ENCODE peak calls at places on chromosome 3, in five cellular contexts. V is prostate gland, S is esophagus muscularis mucosa, Q is stomach, U is spleen. I is an unnamed sample.
A peak's percentile ranks its signal among the peaks of the same experiment; 100 is the strongest.

GRCh38 chr3:40452057-40452456 is 5.1 kb upstream of the RPL14 start:
- DNase-seq in V (no peak), S (no peak), Q (no peak), U (no peak), I (no peak)

GRCh38 chr3:43872901-43873300 is 182.2 kb downstream of the ABHD5 start:
- DNase-seq in V (no peak), S (peak; percentile 66), Q (no peak), U (no peak), I (peak; percentile 58)

GRCh38 chr3:40827942-40828688 is 303.4 kb downstream of the ZNF621 start:
- DNase-seq in V (no peak), S (no peak), Q (no peak), U (no peak), I (no peak)

GRCh38 chr3:126671521-126671920 is 16.6 kb upstream of the TXNRD3 start:
- DNase-seq in V (no peak), S (no peak), Q (no peak), U (no peak), I (no peak)

GRCh38 chr3:160098261-160098908 is 109.8 kb downstream of the IL12A start:
- DNase-seq in V (no peak), S (no peak), Q (no peak), U (no peak), I (no peak)

GRCh38 chr3:122012821-122013220 is 9.2 kb downstream of the ILDR1 start:
- DNase-seq in V (no peak), S (peak; percentile 14), Q (no peak), U (no peak), I (no peak)

GRCh38 chr3:153628591-153628990 is 466.6 kb downstream of the RAP2B start:
- DNase-seq in V (no peak), S (no peak), Q (no peak), U (no peak), I (no peak)

GRCh38 chr3:49554639-49555265 is 475 bp downstream of the BSN start:
- DNase-seq in V (peak; percentile 22), S (no peak), Q (peak; percentile 65), U (peak; percentile 88), I (no peak)

GRCh38 chr3:29331830-29332637 is 51.2 kb downstream of the RBMS3 start:
- DNase-seq in V (peak; percentile 11), S (no peak), Q (no peak), U (no peak), I (no peak)

GRCh38 chr3:112117826-112118571 is 15.0 kb downstream of the GCSAM start:
- DNase-seq in V (no peak), S (peak; percentile 89), Q (no peak), U (peak; percentile 80), I (no peak)

GRCh38 chr3:128426128-128426921 is 40.4 kb downstream of the DNAJB8 start:
- DNase-seq in V (no peak), S (no peak), Q (peak; percentile 61), U (peak; percentile 92), I (no peak)

GRCh38 chr3:15430624-15431023 is 3.2 kb downstream of the EAF1 start:
- DNase-seq in V (no peak), S (no peak), Q (no peak), U (no peak), I (no peak)

GRCh38 chr3:111929484-111929883 is 49.3 kb upstream of the ABHD10 start:
- DNase-seq in V (no peak), S (no peak), Q (no peak), U (no peak), I (no peak)

GRCh38 chr3:110178965-110179364 is 841.6 kb upstream of the DPPA4 start:
- DNase-seq in V (no peak), S (no peak), Q (no peak), U (no peak), I (no peak)

GRCh38 chr3:46646700-46647099 is 34.4 kb downstream of the FAM240A start:
- DNase-seq in V (no peak), S (no peak), Q (no peak), U (no peak), I (no peak)

GRCh38 chr3:136141891-136142290 is 54.2 kb downstream of the MSL2 start:
- DNase-seq in V (no peak), S (no peak), Q (no peak), U (no peak), I (no peak)

GRCh38 chr3:159877924-159878323 is 110.7 kb upstream of the IL12A start:
- DNase-seq in V (no peak), S (no peak), Q (no peak), U (no peak), I (no peak)

GRCh38 chr3:47802734-47803477 is at the start of gene DHX30:
- DNase-seq in V (peak; percentile 89), S (peak; percentile 97), Q (peak; percentile 89), U (peak; percentile 97), I (no peak)

GRCh38 chr3:5653426-5653825 is 465.9 kb downstream of the EDEM1 start:
- DNase-seq in V (no peak), S (no peak), Q (no peak), U (no peak), I (no peak)

GRCh38 chr3:43549626-43550025 is 72.2 kb downstream of the ANO10 start:
- DNase-seq in V (no peak), S (no peak), Q (no peak), U (no peak), I (no peak)

GRCh38 chr3:119304201-119304713 is 10.1 kb downstream of the ARHGAP31 start:
- DNase-seq in V (no peak), S (peak; percentile 19), Q (no peak), U (no peak), I (no peak)

GRCh38 chr3:195914648-195915473 is 6.5 kb upstream of the TNK2 start:
- DNase-seq in V (peak; percentile 96), S (peak; percentile 98), Q (peak; percentile 95), U (peak; percentile 97), I (peak; percentile 98)

GRCh38 chr3:31947671-31948091 is 33.4 kb downstream of the OSBPL10 start:
- DNase-seq in V (no peak), S (peak; percentile 74), Q (peak; percentile 32), U (no peak), I (no peak)

GRCh38 chr3:195732951-195733350 is 12.2 kb downstream of the MUC20 start:
- DNase-seq in V (no peak), S (no peak), Q (no peak), U (no peak), I (no peak)

GRCh38 chr3:10189557-10190374 is 25.0 kb downstream of the IRAK2 start:
- DNase-seq in V (peak; percentile 94), S (peak; percentile 97), Q (peak; percentile 89), U (peak; percentile 92), I (peak; percentile 95)
- TF ChIP-seq POLR2A in V (no peak), S (no peak), Q (no peak), U (no peak), I (no peak)

DNA sequence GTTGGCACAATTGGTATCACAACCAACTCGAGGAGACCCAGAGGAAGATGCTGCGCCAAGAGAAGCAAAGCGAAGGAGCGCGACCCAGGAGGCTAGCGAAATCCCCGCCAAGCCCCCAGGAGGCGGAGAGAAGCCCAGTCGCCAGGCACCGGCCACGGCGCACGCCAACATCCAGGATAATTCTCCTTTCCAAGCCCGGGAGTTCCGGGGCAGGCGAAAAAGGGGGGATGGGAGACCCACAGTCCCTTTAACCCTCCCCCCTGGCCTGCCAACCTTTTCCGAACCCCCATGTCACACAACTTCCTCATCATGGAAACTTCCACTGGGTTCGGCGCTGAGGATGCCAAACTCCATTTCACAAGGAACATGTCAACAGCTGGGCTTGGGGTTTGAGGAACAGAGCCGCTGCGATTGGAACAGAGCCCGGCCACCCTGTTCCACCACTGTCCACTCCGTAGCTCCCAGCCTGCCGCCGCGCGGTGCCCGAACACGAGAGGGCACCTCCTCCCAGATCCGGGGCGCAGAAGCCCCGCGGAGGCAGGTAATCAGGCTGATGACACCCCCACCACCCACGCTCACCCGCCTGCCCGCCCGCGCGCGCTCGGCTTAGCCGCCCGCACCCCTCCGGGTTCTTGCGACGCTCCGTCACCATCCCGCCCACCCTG is 567 bp downstream of the THRB start:
- DNase-seq in V (peak; percentile 72), S (no peak), Q (peak; percentile 80), U (peak; percentile 88), I (no peak)
- TF ChIP-seq POLR2AphosphoS5 in V (peak; percentile 24), S (no peak), Q (no peak), U (peak; percentile 31), I (no peak)

GRCh38 chr3:150081084-150081483 is 110.4 kb upstream of the PFN2 start:
- DNase-seq in V (no peak), S (no peak), Q (no peak), U (no peak), I (no peak)

GRCh38 chr3:150084128-150084527 is 113.4 kb upstream of the PFN2 start:
- DNase-seq in V (no peak), S (no peak), Q (no peak), U (no peak), I (no peak)

GRCh38 chr3:150083653-150084037 is 113.0 kb upstream of the PFN2 start:
- DNase-seq in V (no peak), S (peak; percentile 72), Q (no peak), U (no peak), I (no peak)

GRCh38 chr3:150080058-150080730 is 109.5 kb upstream of the PFN2 start:
- DNase-seq in V (no peak), S (peak; percentile 29), Q (no peak), U (no peak), I (no peak)

GRCh38 chr3:150082898-150083652 is 112.4 kb upstream of the PFN2 start:
- DNase-seq in V (no peak), S (peak; percentile 64), Q (no peak), U (no peak), I (no peak)
- H3K27ac ChIP-seq in V (no peak overlapping the region), S (peak overlapping the region; percentile 20), Q (no peak overlapping the region), U (no peak overlapping the region), I (no peak overlapping the region)

DNA sequence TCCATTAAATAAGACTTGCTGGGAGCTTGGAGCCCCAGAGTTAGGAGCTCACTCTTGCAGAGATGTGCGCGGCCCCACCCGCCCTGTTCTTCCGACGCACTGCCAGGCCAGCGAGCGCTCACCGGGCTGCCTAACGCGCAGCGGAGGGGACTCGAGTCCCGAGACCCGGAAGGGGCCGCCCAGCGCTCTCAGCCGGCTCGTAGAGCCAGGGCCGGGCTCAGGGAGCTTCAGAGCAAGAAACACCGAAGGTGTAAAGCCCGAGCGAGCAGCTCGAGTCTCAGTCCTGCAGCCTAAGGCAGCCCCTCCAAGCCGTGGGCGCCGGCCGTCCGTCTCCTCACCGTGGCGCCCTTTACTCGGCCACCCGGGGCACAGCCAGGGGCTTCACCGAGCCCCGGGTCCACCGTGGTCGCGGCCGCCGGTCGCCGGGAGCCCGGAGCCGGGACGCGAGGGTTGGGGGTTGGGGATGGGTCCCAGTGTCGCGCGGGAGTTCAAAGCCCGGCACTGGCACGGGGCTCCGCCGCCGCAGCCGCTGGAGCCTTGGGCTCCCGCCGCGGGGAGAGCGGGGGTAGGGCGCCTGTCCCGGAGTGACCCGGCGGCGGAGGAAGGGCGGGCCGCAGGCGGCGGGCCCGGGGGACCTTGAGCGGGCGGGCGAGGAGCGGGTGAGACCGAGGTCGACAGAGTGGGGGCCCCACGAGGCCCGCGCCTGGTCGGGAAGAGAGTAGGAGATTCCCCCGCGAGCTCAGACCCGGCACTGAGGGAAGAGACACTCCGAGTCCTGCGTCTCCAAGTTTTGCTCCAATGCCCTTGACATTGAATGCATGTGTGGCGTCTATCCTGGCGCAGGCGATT is 26.9 kb upstream of the THRB start:
- DNase-seq in V (peak; percentile 36), S (no peak), Q (peak; percentile 65), U (peak; percentile 90), I (no peak)
- TF ChIP-seq POLR2A in V (no peak), S (no peak), Q (no peak), U (no peak), I (no peak)